ENCODE peak calls at places on chromosomes 2 and 18, in four cellular contexts. E is WTC11, V is H1, L is A549. G is an unnamed sample.

GRCh38 chr2:105409717-105410116 is 10.9 kb upstream of the FHL2 start:
- DNase-seq in L (peak), V (no peak), E (no peak), G (peak)

GRCh38 chr2:193869564-193869963 is 1674.8 kb upstream of the TMEFF2 start:
- DNase-seq in E (no peak), V (no peak), L (no peak), G (no peak)

GRCh38 chr18:68693091-68693815 is 21.7 kb downstream of the TMX3 start:
- DNase-seq in V (no peak), L (no peak), E (no peak), G (no peak)

GRCh38 chr2:211126256-211126655 is 569.9 kb downstream of the CPS1 start:
- DNase-seq in V (no peak), E (no peak), L (no peak), G (no peak)

GRCh38 chr2:119126650-119127049 is 31.9 kb downstream of the C1QL2 start:
- DNase-seq in E (peak), L (peak), V (peak), G (no peak)

GRCh38 chr2:27021253-27021801 is 11.4 kb upstream of the TMEM214 start:
- DNase-seq in L (peak), V (no peak), E (no peak), G (no peak)

GRCh38 chr18:60692277-60692676 is 319.7 kb upstream of the MC4R start:
- DNase-seq in L (no peak), E (no peak), V (no peak), G (no peak)

GRCh38 chr2:207768891-207769596 is 662 bp downstream of the FZD5 start:
- DNase-seq in L (peak), E (peak), V (no peak), G (peak)

GRCh38 chr2:173459363-173459762 is 104.7 kb downstream of the CDCA7 start:
- DNase-seq in L (no peak), E (no peak), V (no peak), G (no peak)

GRCh38 chr2:99101697-99102096 is 39.8 kb upstream of the C2orf15 start:
- DNase-seq in V (no peak), E (no peak), L (no peak), G (no peak)

GRCh38 chr2:36408198-36408703 is 52.7 kb downstream of the CRIM1 start:
- DNase-seq in L (peak), E (peak), V (peak), G (peak)

GRCh38 chr2:105404736-105405135 is 5.9 kb upstream of the FHL2 start:
- DNase-seq in E (no peak), L (no peak), V (no peak), G (peak)

GRCh38 chr18:63553117-63553516 is 10.9 kb downstream of the SERPINB12 start:
- DNase-seq in E (no peak), V (no peak), L (peak), G (no peak)

DNA sequence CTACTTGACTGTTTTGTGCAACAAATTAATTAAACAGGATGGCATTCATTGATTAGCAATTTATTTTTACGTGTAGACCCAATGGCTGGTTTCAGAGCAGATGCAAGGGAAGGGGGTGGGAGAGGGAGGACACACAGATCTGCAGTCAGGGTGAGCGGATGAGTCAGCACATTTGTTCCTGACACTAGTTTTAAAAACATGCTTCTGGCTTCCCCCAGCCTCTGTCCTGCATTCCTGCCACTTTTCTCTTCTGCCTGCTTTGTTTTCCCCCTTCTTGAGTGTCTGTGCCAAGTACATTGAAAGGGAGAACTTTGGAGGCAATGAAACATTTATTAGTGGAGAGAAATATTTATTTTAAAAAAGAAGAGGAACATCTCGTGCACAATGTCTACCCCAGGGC is 52.1 kb downstream of the NRP2 start:
- DNase-seq in L (peak), E (no peak), V (no peak), G (peak)
- TF ChIP-seq JUN in L (no peak), E (no peak), V (peak), G (no peak)

GRCh38 chr2:144944506-144945230 is 424.7 kb upstream of the ZEB2 start:
- DNase-seq in L (no peak), V (no peak), E (no peak), G (no peak)
- TF ChIP-seq JUN in L (no peak), V (no peak), E (no peak), G (no peak)

DNA sequence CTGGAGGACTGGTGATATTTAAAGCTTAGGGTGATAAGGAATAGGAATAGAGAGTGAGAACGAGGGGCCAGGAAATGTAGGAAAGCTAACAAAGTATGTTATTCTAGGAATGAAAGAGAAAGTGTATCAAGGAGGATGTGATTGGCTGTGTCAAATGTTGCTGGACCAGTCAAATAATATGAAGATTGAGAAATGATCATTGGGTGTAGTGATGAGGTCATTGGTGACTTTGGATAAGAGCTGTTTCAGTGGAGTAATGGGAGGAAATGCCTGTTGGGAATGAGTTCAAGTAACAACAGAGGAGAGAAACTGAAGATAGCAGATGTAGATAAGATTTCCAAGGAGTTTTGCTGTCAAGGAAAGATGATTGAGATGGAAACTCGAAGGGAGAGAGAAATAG is 74.4 kb downstream of the UBE2E3 start:
- DNase-seq in L (no peak), E (no peak), V (no peak), G (no peak)
- TF ChIP-seq JUN in L (no peak), E (no peak), V (no peak), G (no peak)

GRCh38 chr2:20223345-20224190 is 1.4 kb downstream of the SDC1 start:
- DNase-seq in L (peak), E (peak), V (no peak), G (peak)
- TF ChIP-seq JUN in L (peak), E (no peak), V (no peak), G (no peak)

G was measured in endothelial cell of umbilical vein.